ENCODE peak calls at places on chromosomes 12 and 14, in seven cellular contexts. R, J, Q, U, S, I and X are unnamed samples.

GRCh38 chr14:73472182-73473114 is 14.1 kb upstream of the NUMB start:
- DNase-seq in Q (peak; percentile 74), S (no peak), U (peak; percentile 86), J (no peak), R (peak; percentile 33), I (peak; percentile 83), X (no peak)

GRCh38 chr12:39103552-39104165 is 198.3 kb upstream of the CPNE8 start:
- DNase-seq in R (peak; percentile 65), I (peak; percentile 78), S (no peak), Q (peak; percentile 75), U (peak; percentile 87), J (no peak), X (no peak)

GRCh38 chr14:69320581-69321365 is 60.8 kb downstream of the GALNT16 start:
- DNase-seq in R (no peak), U (no peak), Q (no peak), I (no peak), J (no peak), S (no peak), X (no peak)

GRCh38 chr12:67068204-67068731 is 200.9 kb upstream of the CAND1 start:
- DNase-seq in I (no peak), Q (peak; percentile 29), S (no peak), J (no peak), R (peak; percentile 42), U (peak; percentile 76), X (no peak)

GRCh38 chr12:20415641-20416040 is 47.3 kb downstream of the PDE3A start:
- DNase-seq in R (no peak), J (no peak), U (no peak), I (peak; percentile 52), Q (no peak), S (no peak), X (no peak)

GRCh38 chr14:50260511-50260910 is 29.1 kb upstream of the SOS2 start:
- DNase-seq in Q (peak; percentile 40), J (no peak), I (peak; percentile 68), U (peak; percentile 59), S (no peak), R (no peak), X (no peak)

GRCh38 chr14:68631691-68632590 is 160.9 kb downstream of the ZFP36L1 start:
- DNase-seq in Q (no peak), U (no peak), J (no peak), I (no peak), R (no peak), S (no peak), X (no peak)

GRCh38 chr14:93970967-93971634 is 5.3 kb downstream of the ASB2 start:
- DNase-seq in R (no peak), J (peak; percentile 46), Q (no peak), I (no peak), U (no peak), S (no peak), X (peak; percentile 60)

GRCh38 chr14:90140298-90140955 is 78.6 kb downstream of the KCNK13 start:
- DNase-seq in R (no peak), U (peak; percentile 11), Q (no peak), S (no peak), I (no peak), J (no peak), X (no peak)

GRCh38 chr14:58073516-58073915 is 78.5 kb downstream of the ARMH4 start:
- DNase-seq in R (no peak), Q (no peak), S (no peak), U (no peak), J (no peak), I (no peak), X (no peak)

GRCh38 chr12:54371328-54372112 is 7.2 kb upstream of the GPR84 start:
- DNase-seq in U (no peak), Q (no peak), S (peak; percentile 26), J (no peak), R (no peak), I (peak; percentile 67), X (no peak)

GRCh38 chr12:102513272-102513671 is 32.9 kb upstream of the IGF1 start:
- DNase-seq in S (no peak), R (no peak), I (no peak), Q (no peak), U (no peak), J (no peak), X (no peak)